ENCODE peak calls at places on chromosomes 2 and 18, in nine cellular contexts. One of them, this sample, is unnamed.

GRCh38 chr2:197960765-197961164 is 156.4 kb downstream of the PLCL1 start:
- DNase-seq in GM12878: no peak
- DNase-seq in SK-N-SH: no peak
- DNase-seq in HepG2: no peak
- DNase-seq in Panc1: no peak
- DNase-seq in HCT116: no peak
- DNase-seq in A549: no peak
- DNase-seq in GM23338: no peak
- DNase-seq in K562: no peak
- DNase-seq in this sample: no peak

GRCh38 chr18:477565-477964 is 22.9 kb downstream of the COLEC12 start:
- DNase-seq in A549: peak
- DNase-seq in GM23338: peak
- DNase-seq in Panc1: no peak
- DNase-seq in GM12878: no peak
- DNase-seq in K562: peak
- DNase-seq in SK-N-SH: no peak
- DNase-seq in HepG2: peak
- DNase-seq in HCT116: peak
- DNase-seq in this sample: peak

GRCh38 chr18:69102959-69103358 is 297.7 kb upstream of the DOK6 start:
- DNase-seq in SK-N-SH: no peak
- DNase-seq in A549: no peak
- DNase-seq in Panc1: no peak
- DNase-seq in HepG2: no peak
- DNase-seq in K562: no peak
- DNase-seq in GM23338: no peak
- DNase-seq in HCT116: peak
- DNase-seq in GM12878: no peak
- DNase-seq in this sample: no peak

GRCh38 chr2:236664131-236664530 is 94.5 kb downstream of the ACKR3 start:
- DNase-seq in K562: no peak
- DNase-seq in GM23338: no peak
- DNase-seq in Panc1: no peak
- DNase-seq in SK-N-SH: no peak
- DNase-seq in GM12878: no peak
- DNase-seq in A549: no peak
- DNase-seq in HCT116: no peak
- DNase-seq in HepG2: no peak
- DNase-seq in this sample: no peak

GRCh38 chr2:236840215-236840614 is 245.5 kb upstream of the COPS8 start:
- DNase-seq in Panc1: no peak
- DNase-seq in K562: no peak
- DNase-seq in HepG2: no peak
- DNase-seq in HCT116: no peak
- DNase-seq in SK-N-SH: no peak
- DNase-seq in A549: no peak
- DNase-seq in GM23338: no peak
- DNase-seq in GM12878: no peak
- DNase-seq in this sample: no peak

GRCh38 chr18:64330976-64331375 is 182.1 kb upstream of the LINC00305 start:
- DNase-seq in GM23338: no peak
- DNase-seq in K562: no peak
- DNase-seq in HepG2: no peak
- DNase-seq in HCT116: no peak
- DNase-seq in GM12878: no peak
- DNase-seq in Panc1: no peak
- DNase-seq in SK-N-SH: no peak
- DNase-seq in A549: no peak
- DNase-seq in this sample: no peak

GRCh38 chr2:122469147-122469546 is 713.7 kb downstream of the TSN start:
- DNase-seq in HepG2: no peak
- DNase-seq in K562: no peak
- DNase-seq in GM12878: no peak
- DNase-seq in GM23338: no peak
- DNase-seq in A549: no peak
- DNase-seq in Panc1: no peak
- DNase-seq in SK-N-SH: no peak
- DNase-seq in HCT116: no peak
- DNase-seq in this sample: no peak

GRCh38 chr2:112048887-112049286 is 6.2 kb upstream of the TMEM87B start:
- DNase-seq in Panc1: peak
- DNase-seq in K562: peak
- DNase-seq in A549: peak
- DNase-seq in HCT116: peak
- DNase-seq in HepG2: peak
- DNase-seq in SK-N-SH: peak
- DNase-seq in GM12878: no peak
- DNase-seq in GM23338: peak
- DNase-seq in this sample: peak

GRCh38 chr2:134739879-134740301 is 21.1 kb upstream of the TMEM163 start:
- DNase-seq in K562: no peak
- DNase-seq in Panc1: no peak
- DNase-seq in HepG2: no peak
- DNase-seq in A549: no peak
- DNase-seq in HCT116: no peak
- DNase-seq in SK-N-SH: no peak
- DNase-seq in GM12878: peak
- DNase-seq in GM23338: no peak
- DNase-seq in this sample: no peak

GRCh38 chr18:31901063-31901462 is 41.9 kb downstream of the TRAPPC8 start:
- DNase-seq in GM23338: no peak
- DNase-seq in A549: no peak
- DNase-seq in HCT116: no peak
- DNase-seq in Panc1: no peak
- DNase-seq in K562: no peak
- DNase-seq in GM12878: no peak
- DNase-seq in SK-N-SH: no peak
- DNase-seq in HepG2: no peak
- DNase-seq in this sample: no peak

GRCh38 chr2:190819835-190820234 is 60.8 kb upstream of the GLS start:
- DNase-seq in A549: no peak
- DNase-seq in GM12878: no peak
- DNase-seq in HepG2: no peak
- DNase-seq in HCT116: no peak
- DNase-seq in Panc1: no peak
- DNase-seq in GM23338: no peak
- DNase-seq in SK-N-SH: peak
- DNase-seq in K562: no peak
- DNase-seq in this sample: no peak

GRCh38 chr2:1052671-1053270 is 102.1 kb downstream of the SNTG2 start:
- DNase-seq in HepG2: no peak
- DNase-seq in Panc1: no peak
- DNase-seq in A549: no peak
- DNase-seq in K562: no peak
- DNase-seq in HCT116: no peak
- DNase-seq in GM23338: no peak
- DNase-seq in SK-N-SH: no peak
- DNase-seq in GM12878: no peak
- DNase-seq in this sample: no peak

GRCh38 chr2:235605999-235606715 is 112.3 kb downstream of the AGAP1 start:
- DNase-seq in K562: no peak
- DNase-seq in HCT116: no peak
- DNase-seq in GM12878: no peak
- DNase-seq in Panc1: no peak
- DNase-seq in A549: no peak
- DNase-seq in SK-N-SH: peak
- DNase-seq in HepG2: no peak
- DNase-seq in GM23338: peak
- DNase-seq in this sample: no peak

GRCh38 chr2:215530191-215530968 is 94.5 kb upstream of the FN1 start:
- DNase-seq in K562: no peak
- DNase-seq in HepG2: no peak
- DNase-seq in Panc1: no peak
- DNase-seq in HCT116: no peak
- DNase-seq in GM23338: no peak
- DNase-seq in A549: no peak
- DNase-seq in GM12878: no peak
- DNase-seq in SK-N-SH: no peak
- DNase-seq in this sample: no peak

GRCh38 chr18:24273596-24273995 is 124.0 kb downstream of the OSBPL1A start:
- DNase-seq in HCT116: no peak
- DNase-seq in K562: no peak
- DNase-seq in GM12878: no peak
- DNase-seq in Panc1: no peak
- DNase-seq in A549: peak
- DNase-seq in SK-N-SH: no peak
- DNase-seq in HepG2: no peak
- DNase-seq in GM23338: no peak
- DNase-seq in this sample: no peak

GRCh38 chr2:113072584-113072983 is 4.8 kb downstream of the IL1F10 start:
- DNase-seq in HCT116: no peak
- DNase-seq in GM12878: no peak
- DNase-seq in HepG2: no peak
- DNase-seq in A549: no peak
- DNase-seq in SK-N-SH: no peak
- DNase-seq in K562: no peak
- DNase-seq in Panc1: no peak
- DNase-seq in GM23338: no peak
- DNase-seq in this sample: no peak

GRCh38 chr2:99710720-99711612 is 221.1 kb upstream of the REV1 start:
- DNase-seq in SK-N-SH: no peak
- DNase-seq in K562: no peak
- DNase-seq in HepG2: no peak
- DNase-seq in GM23338: peak
- DNase-seq in A549: no peak
- DNase-seq in GM12878: no peak
- DNase-seq in Panc1: no peak
- DNase-seq in HCT116: no peak
- DNase-seq in this sample: no peak

GRCh38 chr18:79167526-79168190 is 98.5 kb downstream of the ATP9B start:
- DNase-seq in A549: no peak
- DNase-seq in SK-N-SH: no peak
- DNase-seq in HepG2: no peak
- DNase-seq in K562: no peak
- DNase-seq in GM12878: no peak
- DNase-seq in HCT116: no peak
- DNase-seq in Panc1: no peak
- DNase-seq in GM23338: no peak
- DNase-seq in this sample: no peak

GRCh38 chr18:70985948-70986347 is 697.1 kb downstream of the SOCS6 start:
- DNase-seq in GM23338: no peak
- DNase-seq in HepG2: no peak
- DNase-seq in HCT116: no peak
- DNase-seq in K562: no peak
- DNase-seq in SK-N-SH: no peak
- DNase-seq in A549: no peak
- DNase-seq in Panc1: no peak
- DNase-seq in GM12878: no peak
- DNase-seq in this sample: no peak
- TF ChIP-seq REST in GM23338: no peak
- TF ChIP-seq REST in HepG2: no peak
- TF ChIP-seq REST in HCT116: no peak
- TF ChIP-seq REST in K562: no peak
- TF ChIP-seq REST in SK-N-SH: no peak
- TF ChIP-seq REST in A549: no peak
- TF ChIP-seq REST in Panc1: no peak
- TF ChIP-seq REST in GM12878: no peak
- TF ChIP-seq REST in this sample: no peak

GRCh38 chr2:171141320-171141719 is 19.4 kb downstream of the TLK1 start:
- DNase-seq in K562: no peak
- DNase-seq in Panc1: no peak
- DNase-seq in GM12878: no peak
- DNase-seq in HCT116: no peak
- DNase-seq in HepG2: no peak
- DNase-seq in A549: no peak
- DNase-seq in SK-N-SH: no peak
- DNase-seq in GM23338: no peak
- DNase-seq in this sample: no peak
- TF ChIP-seq REST in K562: no peak
- TF ChIP-seq REST in Panc1: no peak
- TF ChIP-seq REST in GM12878: no peak
- TF ChIP-seq REST in HCT116: no peak
- TF ChIP-seq REST in HepG2: no peak
- TF ChIP-seq REST in A549: no peak
- TF ChIP-seq REST in SK-N-SH: no peak
- TF ChIP-seq REST in GM23338: no peak
- TF ChIP-seq REST in this sample: no peak

DNA sequence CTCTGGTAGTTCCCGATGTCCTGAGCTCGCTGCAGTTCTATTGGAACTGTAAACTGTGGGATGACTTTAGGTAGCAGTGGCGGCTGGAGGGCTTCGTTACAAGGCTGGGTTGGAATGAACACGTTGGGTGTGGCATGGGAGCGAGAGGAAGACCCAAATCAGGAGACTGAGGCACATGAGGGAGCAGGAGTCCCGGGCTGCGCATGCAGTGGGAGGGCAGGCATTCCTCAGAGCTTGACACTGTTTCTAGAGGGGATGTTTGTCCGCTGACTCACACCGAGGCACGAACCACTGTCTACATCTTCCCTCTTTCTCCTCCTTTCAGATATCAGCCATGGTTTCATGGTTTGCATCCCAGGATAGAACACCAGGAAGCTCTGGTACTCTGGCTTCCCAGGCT is 40.6 kb upstream of the LAMA1 start:
- DNase-seq in GM23338: no peak
- DNase-seq in GM12878: no peak
- DNase-seq in SK-N-SH: no peak
- DNase-seq in HCT116: no peak
- DNase-seq in HepG2: no peak
- DNase-seq in K562: no peak
- DNase-seq in Panc1: no peak
- DNase-seq in A549: no peak
- DNase-seq in this sample: no peak
- TF ChIP-seq REST in GM23338: no peak
- TF ChIP-seq REST in GM12878: no peak
- TF ChIP-seq REST in SK-N-SH: no peak
- TF ChIP-seq REST in HCT116: no peak
- TF ChIP-seq REST in HepG2: no peak
- TF ChIP-seq REST in K562: no peak
- TF ChIP-seq REST in Panc1: no peak
- TF ChIP-seq REST in A549: no peak
- TF ChIP-seq REST in this sample: no peak

GRCh38 chr2:241125626-241126025 is 23.5 kb upstream of the MTERF4 start:
- DNase-seq in A549: no peak
- DNase-seq in GM23338: no peak
- DNase-seq in HepG2: no peak
- DNase-seq in GM12878: no peak
- DNase-seq in Panc1: no peak
- DNase-seq in SK-N-SH: no peak
- DNase-seq in HCT116: no peak
- DNase-seq in K562: no peak
- DNase-seq in this sample: no peak

GRCh38 chr2:241126201-241126611 is 23.1 kb downstream of the PASK start:
- DNase-seq in Panc1: no peak
- DNase-seq in A549: no peak
- DNase-seq in SK-N-SH: no peak
- DNase-seq in HepG2: no peak
- DNase-seq in GM23338: no peak
- DNase-seq in HCT116: no peak
- DNase-seq in GM12878: no peak
- DNase-seq in K562: no peak
- DNase-seq in this sample: no peak

GRCh38 chr2:241129086-241129871 is 20.0 kb downstream of the PASK start:
- DNase-seq in HCT116: no peak
- DNase-seq in GM23338: no peak
- DNase-seq in A549: no peak
- DNase-seq in HepG2: no peak
- DNase-seq in K562: no peak
- DNase-seq in GM12878: no peak
- DNase-seq in Panc1: no peak
- DNase-seq in SK-N-SH: no peak
- DNase-seq in this sample: no peak

GRCh38 chr2:241128266-241128665 is 21.0 kb downstream of the PASK start:
- DNase-seq in HepG2: no peak
- DNase-seq in HCT116: no peak
- DNase-seq in GM23338: no peak
- DNase-seq in Panc1: no peak
- DNase-seq in SK-N-SH: no peak
- DNase-seq in K562: no peak
- DNase-seq in A549: no peak
- DNase-seq in GM12878: no peak
- DNase-seq in this sample: no peak

GRCh38 chr2:241126771-241127202 is 22.5 kb downstream of the PASK start:
- DNase-seq in K562: no peak
- DNase-seq in GM12878: no peak
- DNase-seq in GM23338: no peak
- DNase-seq in HepG2: no peak
- DNase-seq in A549: no peak
- DNase-seq in SK-N-SH: no peak
- DNase-seq in Panc1: no peak
- DNase-seq in HCT116: no peak
- DNase-seq in this sample: no peak
- TF ChIP-seq REST in K562: no peak
- TF ChIP-seq REST in GM12878: no peak
- TF ChIP-seq REST in GM23338: no peak
- TF ChIP-seq REST in HepG2: no peak
- TF ChIP-seq REST in A549: no peak
- TF ChIP-seq REST in SK-N-SH: no peak
- TF ChIP-seq REST in Panc1: no peak
- TF ChIP-seq REST in HCT116: no peak
- TF ChIP-seq REST in this sample: no peak